ENCODE peak calls at places on chromosome 16, in four cellular contexts. One of them, this sample, is unnamed.

GRCh38 chr16:83095926-83096692 is 469.3 kb downstream of the CDH13 start:
- DNase-seq in endodermal cell: no peak
- DNase-seq in suprapubic skin: no peak
- DNase-seq in uterus: no peak
- DNase-seq in this sample: no peak

GRCh38 chr16:49701867-49702494 is 153.9 kb downstream of the ZNF423 start:
- DNase-seq in endodermal cell: peak; percentile 87
- DNase-seq in uterus: peak; percentile 84
- DNase-seq in suprapubic skin: peak; percentile 87
- DNase-seq in this sample: peak; percentile 63

GRCh38 chr16:12431547-12431946 is 372.1 kb downstream of the CPPED1 start:
- DNase-seq in endodermal cell: no peak
- DNase-seq in suprapubic skin: no peak
- DNase-seq in uterus: no peak
- DNase-seq in this sample: no peak

GRCh38 chr16:50195276-50195675 is 42.2 kb downstream of the TENT4B start:
- DNase-seq in uterus: no peak
- DNase-seq in endodermal cell: no peak
- DNase-seq in suprapubic skin: no peak
- DNase-seq in this sample: no peak

GRCh38 chr16:12573730-12574383 is 229.8 kb downstream of the CPPED1 start:
- DNase-seq in endodermal cell: peak; percentile 91
- DNase-seq in uterus: no peak
- DNase-seq in suprapubic skin: no peak
- DNase-seq in this sample: no peak

GRCh38 chr16:17370233-17371013 is 100.3 kb downstream of the XYLT1 start:
- DNase-seq in uterus: no peak
- DNase-seq in endodermal cell: no peak
- DNase-seq in suprapubic skin: no peak
- DNase-seq in this sample: no peak

GRCh38 chr16:88999457-89000206 is 22.6 kb upstream of the CBFA2T3 start:
- DNase-seq in suprapubic skin: no peak
- DNase-seq in endodermal cell: peak; percentile 66
- DNase-seq in uterus: no peak
- DNase-seq in this sample: no peak

GRCh38 chr16:89322381-89323119 is 105.0 kb downstream of the ZNF778 start:
- DNase-seq in suprapubic skin: no peak
- DNase-seq in endodermal cell: peak; percentile 88
- DNase-seq in uterus: peak; percentile 79
- DNase-seq in this sample: no peak

GRCh38 chr16:11198817-11199216 is 57.2 kb downstream of the SOCS1 start:
- DNase-seq in uterus: no peak
- DNase-seq in suprapubic skin: no peak
- DNase-seq in endodermal cell: no peak
- DNase-seq in this sample: no peak

GRCh38 chr16:23848958-23849357 is 13.2 kb downstream of the PRKCB start:
- DNase-seq in endodermal cell: no peak
- DNase-seq in uterus: no peak
- DNase-seq in suprapubic skin: no peak
- DNase-seq in this sample: no peak

GRCh38 chr16:53183442-53183841 is 128.7 kb downstream of the CHD9 start:
- DNase-seq in suprapubic skin: no peak
- DNase-seq in endodermal cell: no peak
- DNase-seq in uterus: no peak
- DNase-seq in this sample: no peak

GRCh38 chr16:77171750-77172635 is 19.0 kb upstream of the MON1B start:
- DNase-seq in suprapubic skin: no peak
- DNase-seq in endodermal cell: peak; percentile 55
- DNase-seq in uterus: no peak
- DNase-seq in this sample: peak; percentile 76

GRCh38 chr16:56191807-56192643 is 736 bp downstream of the GNAO1 start:
- DNase-seq in uterus: no peak
- DNase-seq in suprapubic skin: no peak
- DNase-seq in endodermal cell: peak; percentile 63
- DNase-seq in this sample: no peak

GRCh38 chr16:4850211-4850610 is 2.9 kb downstream of the UBN1 start:
- DNase-seq in endodermal cell: no peak
- DNase-seq in suprapubic skin: no peak
- DNase-seq in uterus: no peak
- DNase-seq in this sample: no peak

GRCh38 chr16:31201511-31202401 is 804 bp downstream of the PYCARD start:
- DNase-seq in endodermal cell: peak; percentile 88
- DNase-seq in uterus: no peak
- DNase-seq in suprapubic skin: no peak
- DNase-seq in this sample: no peak

GRCh38 chr16:11128211-11129123 is 127.5 kb downstream of the SOCS1 start:
- DNase-seq in endodermal cell: no peak
- DNase-seq in uterus: peak; percentile 56
- DNase-seq in suprapubic skin: no peak
- DNase-seq in this sample: no peak

GRCh38 chr16:67399749-67400704 is 6.7 kb upstream of the TPPP3 start:
- DNase-seq in endodermal cell: no peak
- DNase-seq in suprapubic skin: no peak
- DNase-seq in uterus: no peak
- DNase-seq in this sample: no peak

GRCh38 chr16:88856122-88856827 is 472 bp downstream of the GALNS start:
- DNase-seq in uterus: peak; percentile 42
- DNase-seq in endodermal cell: peak; percentile 76
- DNase-seq in suprapubic skin: no peak
- DNase-seq in this sample: no peak

GRCh38 chr16:80029706-80030481 is 429.4 kb upstream of the MAF start:
- DNase-seq in uterus: no peak
- DNase-seq in endodermal cell: peak; percentile 56
- DNase-seq in suprapubic skin: no peak
- DNase-seq in this sample: no peak

GRCh38 chr16:66933776-66934137 is 445 bp downstream of the CIAO2B start:
- DNase-seq in suprapubic skin: no peak
- DNase-seq in uterus: no peak
- DNase-seq in endodermal cell: no peak
- DNase-seq in this sample: no peak

GRCh38 chr16:49027420-49027819 is 254.2 kb downstream of the CBLN1 start:
- DNase-seq in endodermal cell: no peak
- DNase-seq in suprapubic skin: no peak
- DNase-seq in uterus: no peak
- DNase-seq in this sample: no peak

GRCh38 chr16:89686520-89687091 is at the start of gene CDK10:
- DNase-seq in suprapubic skin: peak; percentile 92
- DNase-seq in uterus: peak; percentile 94
- DNase-seq in endodermal cell: peak; percentile 97
- DNase-seq in this sample: peak; percentile 83

GRCh38 chr16:50267651-50268050 is 1.3 kb downstream of the ADCY7 start:
- DNase-seq in uterus: no peak
- DNase-seq in endodermal cell: peak; percentile 39
- DNase-seq in suprapubic skin: no peak
- DNase-seq in this sample: no peak

GRCh38 chr16:87584271-87584670 is 18.0 kb upstream of the JPH3 start:
- DNase-seq in suprapubic skin: no peak
- DNase-seq in endodermal cell: no peak
- DNase-seq in uterus: no peak
- DNase-seq in this sample: no peak

GRCh38 chr16:84481051-84481735 is 23.3 kb downstream of the MEAK7 start:
- DNase-seq in uterus: no peak
- DNase-seq in endodermal cell: no peak
- DNase-seq in suprapubic skin: peak; percentile 57
- DNase-seq in this sample: no peak

GRCh38 chr16:29784901-29785500 is 5.5 kb upstream of the KIF22 start:
- DNase-seq in uterus: peak; percentile 76
- DNase-seq in suprapubic skin: peak; percentile 89
- DNase-seq in endodermal cell: peak; percentile 96
- DNase-seq in this sample: peak; percentile 42

GRCh38 chr16:78298986-78299385 is 199.5 kb downstream of the WWOX start:
- DNase-seq in suprapubic skin: no peak
- DNase-seq in endodermal cell: peak; percentile 57
- DNase-seq in uterus: no peak
- DNase-seq in this sample: no peak

GRCh38 chr16:35302859-35303258 is 1843.4 kb downstream of the TP53TG3F start:
- DNase-seq in endodermal cell: no peak
- DNase-seq in uterus: no peak
- DNase-seq in suprapubic skin: no peak
- DNase-seq in this sample: no peak
- H3K9me3 ChIP-seq in endodermal cell: peaks cover 96% of the 10 kb centered on the region
- H3K9me3 ChIP-seq in uterus: no peaks in the 10 kb centered on the region
- H3K9me3 ChIP-seq in suprapubic skin: no peaks in the 10 kb centered on the region
- H3K9me3 ChIP-seq in this sample: no peaks in the 10 kb centered on the region

GRCh38 chr16:35310999-35311398 is 1851.6 kb downstream of the TP53TG3F start:
- DNase-seq in endodermal cell: no peak
- DNase-seq in uterus: no peak
- DNase-seq in suprapubic skin: no peak
- DNase-seq in this sample: no peak

GRCh38 chr16:35311475-35311874 is 1852.1 kb downstream of the TP53TG3F start:
- DNase-seq in endodermal cell: no peak
- DNase-seq in uterus: no peak
- DNase-seq in suprapubic skin: no peak
- DNase-seq in this sample: no peak

GRCh38 chr16:35305476-35305875 is 1846.1 kb downstream of the TP53TG3F start:
- DNase-seq in uterus: no peak
- DNase-seq in suprapubic skin: no peak
- DNase-seq in endodermal cell: no peak
- DNase-seq in this sample: no peak

GRCh38 chr16:35306915-35307314 is 1847.5 kb downstream of the TP53TG3F start:
- DNase-seq in endodermal cell: no peak
- DNase-seq in uterus: no peak
- DNase-seq in suprapubic skin: no peak
- DNase-seq in this sample: no peak

GRCh38 chr16:35308674-35309073 is 1849.3 kb downstream of the TP53TG3F start:
- DNase-seq in suprapubic skin: no peak
- DNase-seq in endodermal cell: no peak
- DNase-seq in uterus: no peak
- DNase-seq in this sample: no peak
- H3K9me3 ChIP-seq in suprapubic skin: no peaks in the 10 kb centered on the region
- H3K9me3 ChIP-seq in endodermal cell: peaks cover 89% of the 10 kb centered on the region
- H3K9me3 ChIP-seq in uterus: no peaks in the 10 kb centered on the region
- H3K9me3 ChIP-seq in this sample: no peaks in the 10 kb centered on the region

GRCh38 chr16:284204-285120 is 1.5 kb downstream of the PDIA2 start:
- DNase-seq in uterus: no peak
- DNase-seq in endodermal cell: peak; percentile 49
- DNase-seq in suprapubic skin: no peak
- DNase-seq in this sample: no peak
- H3K9me3 ChIP-seq in uterus: no peaks in the 10 kb centered on the region
- H3K9me3 ChIP-seq in endodermal cell: no peaks in the 10 kb centered on the region
- H3K9me3 ChIP-seq in suprapubic skin: no peaks in the 10 kb centered on the region
- H3K9me3 ChIP-seq in this sample: no peaks in the 10 kb centered on the region

GRCh38 chr16:3321802-3322201 is 16.5 kb downstream of the ZNF75A start:
- DNase-seq in endodermal cell: no peak
- DNase-seq in uterus: no peak
- DNase-seq in suprapubic skin: no peak
- DNase-seq in this sample: no peak
- H3K9me3 ChIP-seq in endodermal cell: peaks cover 32% of the 10 kb centered on the region
- H3K9me3 ChIP-seq in uterus: peaks cover 44% of the 10 kb centered on the region
- H3K9me3 ChIP-seq in suprapubic skin: peaks cover 65% of the 10 kb centered on the region
- H3K9me3 ChIP-seq in this sample: peaks cover 99% of the 10 kb centered on the region

DNA sequence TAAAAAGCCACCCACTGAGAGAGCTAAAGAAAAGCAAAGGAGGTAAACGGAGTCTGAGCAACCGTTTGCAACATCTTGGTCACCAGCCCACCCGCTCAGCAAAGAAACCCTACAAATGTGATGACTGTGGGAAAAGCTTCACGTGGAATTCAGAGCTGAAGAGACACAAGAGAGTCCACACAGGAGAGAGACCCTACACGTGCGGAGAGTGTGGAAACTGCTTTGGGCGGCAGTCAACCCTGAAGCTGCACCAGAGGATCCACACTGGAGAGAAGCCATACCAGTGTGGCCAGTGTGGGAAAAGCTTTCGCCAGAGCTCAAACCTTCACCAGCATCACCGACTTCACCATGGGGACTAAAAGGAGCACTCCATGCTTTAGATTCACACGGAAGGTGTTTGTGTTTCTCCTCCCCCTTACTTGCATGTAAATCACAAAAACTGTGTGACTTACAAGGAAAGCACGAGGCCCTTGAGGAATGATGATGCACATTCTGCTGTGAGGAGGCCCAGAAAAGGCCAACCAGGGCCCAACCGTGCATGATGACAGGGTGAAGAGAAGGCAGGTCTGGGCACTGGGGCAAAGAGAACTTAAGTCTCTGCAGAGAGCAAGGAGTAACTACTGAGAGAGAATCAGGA is 7.7 kb downstream of the ZNF174 start:
- DNase-seq in suprapubic skin: no peak
- DNase-seq in endodermal cell: no peak
- DNase-seq in uterus: no peak
- DNase-seq in this sample: no peak
- H3K9me3 ChIP-seq in suprapubic skin: peaks cover 59% of the 10 kb centered on the region
- H3K9me3 ChIP-seq in endodermal cell: peaks cover 79% of the 10 kb centered on the region
- H3K9me3 ChIP-seq in uterus: peaks cover 75% of the 10 kb centered on the region
- H3K9me3 ChIP-seq in this sample: no peaks in the 10 kb centered on the region

DNA sequence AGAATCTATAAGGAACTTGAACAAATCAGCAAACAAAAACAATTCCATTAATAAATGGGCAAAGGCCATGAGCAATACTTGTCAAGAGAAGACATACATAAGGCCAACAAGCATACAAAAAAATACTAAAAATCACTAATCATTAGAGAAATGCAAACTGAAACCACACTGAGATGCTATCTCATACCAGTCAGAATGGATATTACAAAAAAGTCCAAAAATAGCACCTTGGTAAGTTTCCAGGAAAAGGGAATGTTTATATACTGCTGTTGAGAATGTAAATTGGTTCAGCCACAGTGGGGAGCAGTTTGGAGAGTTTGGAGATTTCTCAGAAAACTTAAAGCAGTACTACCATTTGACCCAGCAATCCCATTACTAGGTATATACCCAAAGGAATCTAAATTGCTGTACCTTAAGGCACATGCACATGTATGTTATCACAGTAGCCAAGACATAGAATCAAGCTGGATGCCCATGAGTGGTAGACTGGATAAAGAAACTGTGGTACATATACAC is 467.7 kb downstream of the CDH11 start:
- DNase-seq in endodermal cell: no peak
- DNase-seq in uterus: no peak
- DNase-seq in suprapubic skin: no peak
- DNase-seq in this sample: no peak
- H3K9me3 ChIP-seq in endodermal cell: no peaks in the 10 kb centered on the region
- H3K9me3 ChIP-seq in uterus: no peaks in the 10 kb centered on the region
- H3K9me3 ChIP-seq in suprapubic skin: no peaks in the 10 kb centered on the region
- H3K9me3 ChIP-seq in this sample: no peaks in the 10 kb centered on the region

This sample was measured in tibial nerve.